ENCODE peak calls at places on chromosomes 5 and 9, in nine cellular contexts. X, D, V, E, C, Q, R, U and A are unnamed samples.

GRCh38 chr9:107333363-107333762 is 50.3 kb downstream of the RAD23B start:
- DNase-seq in E (no peak), V (no peak), C (no peak), D (no peak), Q (no peak), X (no peak), R (no peak), U (no peak), A (no peak)

GRCh38 chr9:133137451-133138231 is 16.6 kb upstream of the RALGDS start:
- DNase-seq in V (no peak), R (no peak), D (no peak), U (no peak), Q (no peak), X (no peak), E (no peak), C (no peak), A (no peak)

GRCh38 chr5:41508696-41509398 is 1.6 kb downstream of the PLCXD3 start:
- DNase-seq in U (no peak), Q (no peak), C (no peak), E (no peak), R (no peak), D (no peak), X (no peak), V (no peak), A (no peak)

GRCh38 chr9:122131401-122131921 is 28.1 kb downstream of the NDUFA8 start:
- DNase-seq in C (peak), E (no peak), V (no peak), R (no peak), U (no peak), Q (no peak), D (no peak), X (no peak), A (no peak)

GRCh38 chr9:115717298-115717697 is 436.3 kb upstream of the PAPPA start:
- DNase-seq in X (no peak), Q (no peak), D (no peak), U (no peak), R (no peak), V (no peak), C (no peak), E (peak), A (no peak)

GRCh38 chr9:6007770-6008168 is 7.7 kb downstream of the RANBP6 start:
- DNase-seq in R (no peak), X (peak), E (peak), U (peak), D (peak), Q (peak), V (peak), C (peak), A (peak)

GRCh38 chr5:14914603-14915277 is 43.2 kb upstream of the ANKH start:
- DNase-seq in X (no peak), E (peak), D (no peak), Q (no peak), C (no peak), V (no peak), R (no peak), U (no peak), A (no peak)

GRCh38 chr9:119697996-119698395 is 328.8 kb upstream of the BRINP1 start:
- DNase-seq in E (no peak), U (no peak), C (peak), Q (no peak), R (no peak), D (no peak), X (no peak), V (no peak), A (no peak)

GRCh38 chr5:87022415-87022814 is 245.3 kb upstream of the RASA1 start:
- DNase-seq in X (no peak), E (no peak), R (no peak), D (no peak), C (no peak), U (no peak), Q (no peak), V (no peak), A (no peak)

GRCh38 chr5:144575736-144576135 is 405.1 kb downstream of the KCTD16 start:
- DNase-seq in X (no peak), Q (no peak), V (no peak), E (no peak), C (no peak), D (no peak), R (no peak), U (no peak), A (no peak)

GRCh38 chr5:6705959-6706358 is 7.3 kb upstream of the TENT4A start:
- DNase-seq in U (no peak), Q (no peak), D (no peak), X (no peak), R (no peak), V (no peak), C (no peak), E (no peak), A (no peak)

GRCh38 chr5:134592141-134592746 is 40.4 kb downstream of the SAR1B start:
- DNase-seq in E (peak), Q (peak), U (peak), V (no peak), C (no peak), D (no peak), R (no peak), X (no peak), A (no peak)

GRCh38 chr9:116656535-116656934 is 30.6 kb upstream of the TRIM32 start:
- DNase-seq in R (no peak), E (no peak), V (no peak), C (no peak), D (no peak), U (no peak), X (no peak), Q (no peak), A (no peak)

GRCh38 chr9:34163439-34163838 is 15.4 kb upstream of the UBAP1 start:
- DNase-seq in D (no peak), E (peak), Q (peak), C (no peak), X (no peak), R (no peak), V (peak), U (no peak), A (no peak)

GRCh38 chr9:106897223-106897622 is 34.3 kb downstream of the ZNF462 start:
- DNase-seq in D (no peak), E (peak), C (no peak), V (no peak), Q (no peak), U (no peak), R (no peak), X (no peak), A (no peak)

GRCh38 chr9:102461441-102461840 is 533.7 kb upstream of the CYLC2 start:
- DNase-seq in U (no peak), Q (no peak), V (no peak), D (no peak), R (no peak), X (no peak), E (no peak), C (no peak), A (no peak)

GRCh38 chr5:15383021-15383420 is 117.0 kb upstream of the FBXL7 start:
- DNase-seq in U (no peak), V (no peak), Q (no peak), E (no peak), D (no peak), X (no peak), C (no peak), R (no peak), A (no peak)

GRCh38 chr5:135304352-135305221 is 94.4 kb downstream of the MACROH2A1 start:
- DNase-seq in V (no peak), D (no peak), Q (peak), X (no peak), C (no peak), U (no peak), R (no peak), E (peak), A (no peak)

GRCh38 chr9:110601098-110601497 is 21.6 kb upstream of the SVEP1 start:
- DNase-seq in V (no peak), C (no peak), D (no peak), Q (no peak), R (no peak), X (no peak), U (no peak), E (no peak), A (no peak)

GRCh38 chr9:2673161-2673560 is 44.1 kb upstream of the KCNV2 start:
- DNase-seq in V (no peak), X (no peak), Q (no peak), C (no peak), D (no peak), E (no peak), R (no peak), U (no peak), A (no peak)

GRCh38 chr9:3906437-3907213 is 380.8 kb upstream of the RFX3 start:
- DNase-seq in U (no peak), X (no peak), C (no peak), E (peak), D (no peak), R (peak), Q (no peak), V (peak), A (no peak)

GRCh38 chr9:94920439-94920951 is 194.0 kb downstream of the AOPEP start:
- DNase-seq in E (peak), X (no peak), U (no peak), C (no peak), D (no peak), R (peak), Q (peak), V (no peak), A (peak)

GRCh38 chr9:133701981-133702797 is 36.0 kb downstream of the SARDH start:
- DNase-seq in C (peak), Q (no peak), V (no peak), U (peak), E (peak), R (no peak), D (no peak), X (peak), A (no peak)

GRCh38 chr5:40623480-40624420 is 56.0 kb upstream of the PTGER4 start:
- DNase-seq in R (no peak), U (no peak), V (no peak), Q (no peak), C (no peak), X (no peak), E (no peak), D (no peak), A (no peak)

GRCh38 chr9:113580041-113580953 is 116.8 kb downstream of the RGS3 start:
- DNase-seq in V (no peak), Q (peak), U (peak), E (peak), D (peak), X (peak), C (no peak), R (no peak), A (peak)

GRCh38 chr9:97545507-97545906 is 44.0 kb downstream of the TMOD1 start:
- DNase-seq in V (no peak), X (no peak), U (no peak), Q (peak), E (no peak), C (no peak), D (no peak), R (no peak), A (no peak)

GRCh38 chr9:84366683-84367082 is 26.1 kb upstream of the SLC28A3 start:
- DNase-seq in E (no peak), X (no peak), D (no peak), Q (no peak), R (no peak), V (no peak), C (no peak), U (no peak), A (no peak)

GRCh38 chr5:142109356-142110045 is 922 bp downstream of the NDFIP1 start:
- DNase-seq in C (no peak), X (peak), R (no peak), V (peak), D (no peak), Q (no peak), U (peak), E (peak), A (no peak)

GRCh38 chr5:172451771-172452197 is 2.5 kb downstream of the SH3PXD2B start:
- DNase-seq in Q (peak), U (no peak), C (no peak), X (no peak), V (no peak), R (no peak), D (no peak), E (peak), A (no peak)

GRCh38 chr5:172443441-172444109 is 10.8 kb downstream of the SH3PXD2B start:
- DNase-seq in D (peak), R (peak), Q (peak), V (peak), U (no peak), E (peak), X (peak), C (no peak), A (peak)

GRCh38 chr9:111621895-111622480 is 9.1 kb upstream of the DNAJC25 start:
- DNase-seq in Q (no peak), E (peak), V (peak), D (no peak), R (no peak), U (peak), X (no peak), C (no peak), A (no peak)

GRCh38 chr5:56129288-56129687 is 103.8 kb downstream of the ANKRD55 start:
- DNase-seq in C (no peak), D (no peak), U (no peak), E (peak), V (no peak), X (no peak), R (no peak), Q (no peak), A (no peak)

GRCh38 chr9:94864862-94865435 is 138.4 kb downstream of the AOPEP start:
- DNase-seq in R (no peak), U (no peak), Q (no peak), X (no peak), C (no peak), V (no peak), E (peak), D (no peak), A (no peak)

GRCh38 chr9:35852267-35852815 is 17.9 kb downstream of the OR13J1 start:
- DNase-seq in D (no peak), X (no peak), U (no peak), V (no peak), Q (peak), E (no peak), R (no peak), C (no peak), A (peak)

GRCh38 chr5:147190236-147190815 is 44.5 kb upstream of the STK32A start:
- DNase-seq in R (no peak), X (no peak), C (no peak), D (no peak), Q (no peak), U (no peak), V (no peak), E (no peak), A (no peak)